ENCODE peak calls at places on chromosomes 11 and 22, in five cellular contexts. B is GM12865; R is GM13976; U is activated CD4-positive, alpha-beta T cell treated with anti-CD3 and anti-CD28 coated beads, Interleukin-2, amount 50 U/mL, for 24 hours; G is NCI-H1436. Q is an unnamed sample.

GRCh38 chr22:37300551-37301017 is 18.3 kb downstream of the CYTH4 start:
- DNase-seq in B (peak), R (no peak), U (no peak), G (no peak), Q (no peak)

GRCh38 chr11:64000740-64001514 is 14.7 kb downstream of the OTUB1 start:
- DNase-seq in B (no peak), R (no peak), U (no peak), G (no peak), Q (no peak)

GRCh38 chr11:95232666-95233065 is 1.7 kb upstream of the SESN3 start:
- DNase-seq in B (peak), R (no peak), U (no peak), G (no peak), Q (peak)

GRCh38 chr11:2796091-2796490 is 89.5 kb downstream of the CDKN1C start:
- DNase-seq in B (no peak), R (no peak), U (no peak), G (no peak), Q (no peak)

GRCh38 chr11:34671946-34672345 is 51.1 kb downstream of the EHF start:
- DNase-seq in B (no peak), R (no peak), U (no peak), G (no peak), Q (no peak)

GRCh38 chr11:976431-977160 is 50.9 kb downstream of the AP2A2 start:
- DNase-seq in B (no peak), R (no peak), U (no peak), G (no peak), Q (no peak)

GRCh38 chr11:70532728-70533127 is 134.4 kb downstream of the CTTN start:
- DNase-seq in B (no peak), R (no peak), U (no peak), G (no peak), Q (no peak)

GRCh38 chr11:116513894-116514293 is 258.9 kb downstream of the BUD13 start:
- DNase-seq in B (peak), R (peak), U (no peak), G (no peak), Q (peak)

GRCh38 chr11:34366522-34366921 is 8.7 kb upstream of the ABTB2 start:
- DNase-seq in B (peak), R (peak), U (no peak), G (no peak), Q (no peak)

GRCh38 chr11:95375881-95376280 is 144.9 kb upstream of the SESN3 start:
- DNase-seq in B (no peak), R (no peak), U (no peak), G (no peak), Q (no peak)

GRCh38 chr22:30429887-30430286 is 4.3 kb downstream of the MTFP1 start:
- DNase-seq in B (no peak), R (no peak), U (no peak), G (no peak), Q (no peak)

GRCh38 chr11:13098067-13098466 is 89.0 kb downstream of the RASSF10 start:
- DNase-seq in B (no peak), R (no peak), U (no peak), G (peak), Q (peak)

GRCh38 chr11:35232961-35233360 is 94.0 kb downstream of the CD44 start:
- DNase-seq in B (no peak), R (no peak), U (no peak), G (no peak), Q (no peak)